ENCODE peak calls at places on chromosomes 3 and 15, in ten cellular contexts. One of them, this sample, is unnamed.

GRCh38 chr3:194621947-194622346 is 11.3 kb downstream of the TMEM44 start:
- DNase-seq in coronary artery: no peak
- DNase-seq in heart left ventricle: no peak
- DNase-seq in osteoblast: peak
- DNase-seq in hepatocyte: no peak
- DNase-seq in keratinocyte: no peak
- DNase-seq in GM13977: no peak
- DNase-seq in astrocyte of the spinal cord: no peak
- DNase-seq in astrocyte of the cerebellum: no peak
- DNase-seq in esophagus squamous epithelium: no peak
- DNase-seq in this sample: no peak

GRCh38 chr3:43817081-43817480 is 126.3 kb downstream of the ABHD5 start:
- DNase-seq in coronary artery: no peak
- DNase-seq in heart left ventricle: no peak
- DNase-seq in osteoblast: no peak
- DNase-seq in hepatocyte: no peak
- DNase-seq in keratinocyte: no peak
- DNase-seq in GM13977: no peak
- DNase-seq in astrocyte of the spinal cord: no peak
- DNase-seq in astrocyte of the cerebellum: no peak
- DNase-seq in esophagus squamous epithelium: no peak
- DNase-seq in this sample: no peak

GRCh38 chr15:56082263-56082761 is 88.9 kb upstream of the NEDD4 start:
- DNase-seq in coronary artery: no peak
- DNase-seq in heart left ventricle: no peak
- DNase-seq in osteoblast: no peak
- DNase-seq in hepatocyte: no peak
- DNase-seq in keratinocyte: no peak
- DNase-seq in GM13977: no peak
- DNase-seq in astrocyte of the spinal cord: no peak
- DNase-seq in astrocyte of the cerebellum: no peak
- DNase-seq in esophagus squamous epithelium: no peak
- DNase-seq in this sample: no peak

GRCh38 chr15:65083262-65083701 is 6.7 kb downstream of the KBTBD13 start:
- DNase-seq in coronary artery: no peak
- DNase-seq in heart left ventricle: no peak
- DNase-seq in osteoblast: peak
- DNase-seq in hepatocyte: no peak
- DNase-seq in keratinocyte: no peak
- DNase-seq in GM13977: no peak
- DNase-seq in astrocyte of the spinal cord: peak
- DNase-seq in astrocyte of the cerebellum: peak
- DNase-seq in esophagus squamous epithelium: no peak
- DNase-seq in this sample: no peak

GRCh38 chr15:55741592-55742497 is 1.1 kb downstream of the PRTG start:
- DNase-seq in coronary artery: no peak
- DNase-seq in heart left ventricle: no peak
- DNase-seq in osteoblast: peak
- DNase-seq in hepatocyte: peak
- DNase-seq in keratinocyte: no peak
- DNase-seq in GM13977: peak
- DNase-seq in astrocyte of the spinal cord: peak
- DNase-seq in astrocyte of the cerebellum: no peak
- DNase-seq in esophagus squamous epithelium: no peak
- DNase-seq in this sample: no peak

GRCh38 chr15:87227846-87228245 is 1028.7 kb downstream of the NTRK3 start:
- DNase-seq in coronary artery: no peak
- DNase-seq in heart left ventricle: no peak
- DNase-seq in osteoblast: no peak
- DNase-seq in hepatocyte: no peak
- DNase-seq in keratinocyte: no peak
- DNase-seq in GM13977: no peak
- DNase-seq in astrocyte of the spinal cord: peak
- DNase-seq in astrocyte of the cerebellum: no peak
- DNase-seq in esophagus squamous epithelium: no peak
- DNase-seq in this sample: no peak

GRCh38 chr3:12423918-12424634 is 60.2 kb upstream of the TSEN2 start:
- DNase-seq in coronary artery: no peak
- DNase-seq in heart left ventricle: no peak
- DNase-seq in osteoblast: no peak
- DNase-seq in hepatocyte: no peak
- DNase-seq in keratinocyte: no peak
- DNase-seq in GM13977: no peak
- DNase-seq in astrocyte of the spinal cord: peak
- DNase-seq in astrocyte of the cerebellum: no peak
- DNase-seq in esophagus squamous epithelium: no peak
- DNase-seq in this sample: no peak

GRCh38 chr3:58824285-58824684 is 157.7 kb upstream of the FAM3D start:
- DNase-seq in coronary artery: no peak
- DNase-seq in heart left ventricle: no peak
- DNase-seq in osteoblast: no peak
- DNase-seq in hepatocyte: peak
- DNase-seq in keratinocyte: no peak
- DNase-seq in GM13977: peak
- DNase-seq in astrocyte of the spinal cord: peak
- DNase-seq in astrocyte of the cerebellum: peak
- DNase-seq in esophagus squamous epithelium: no peak
- DNase-seq in this sample: no peak

GRCh38 chr3:122066331-122067213 is 11.4 kb downstream of the CD86 start:
- DNase-seq in coronary artery: no peak
- DNase-seq in heart left ventricle: no peak
- DNase-seq in osteoblast: no peak
- DNase-seq in hepatocyte: no peak
- DNase-seq in keratinocyte: no peak
- DNase-seq in GM13977: no peak
- DNase-seq in astrocyte of the spinal cord: no peak
- DNase-seq in astrocyte of the cerebellum: no peak
- DNase-seq in esophagus squamous epithelium: no peak
- DNase-seq in this sample: no peak

GRCh38 chr15:25543156-25543555 is 104.3 kb upstream of the UBE3A start:
- DNase-seq in coronary artery: no peak
- DNase-seq in heart left ventricle: peak
- DNase-seq in osteoblast: peak
- DNase-seq in hepatocyte: peak
- DNase-seq in keratinocyte: no peak
- DNase-seq in GM13977: no peak
- DNase-seq in astrocyte of the spinal cord: peak
- DNase-seq in astrocyte of the cerebellum: peak
- DNase-seq in esophagus squamous epithelium: no peak
- DNase-seq in this sample: no peak
- TF ChIP-seq CTCF in coronary artery: no peak
- TF ChIP-seq CTCF in heart left ventricle: no peak
- TF ChIP-seq CTCF in osteoblast: no peak
- TF ChIP-seq CTCF in hepatocyte: peak
- TF ChIP-seq CTCF in keratinocyte: no peak
- TF ChIP-seq CTCF in GM13977: no peak
- TF ChIP-seq CTCF in astrocyte of the spinal cord: no peak
- TF ChIP-seq CTCF in astrocyte of the cerebellum: no peak
- TF ChIP-seq CTCF in esophagus squamous epithelium: no peak
- TF ChIP-seq CTCF in this sample: no peak

DNA sequence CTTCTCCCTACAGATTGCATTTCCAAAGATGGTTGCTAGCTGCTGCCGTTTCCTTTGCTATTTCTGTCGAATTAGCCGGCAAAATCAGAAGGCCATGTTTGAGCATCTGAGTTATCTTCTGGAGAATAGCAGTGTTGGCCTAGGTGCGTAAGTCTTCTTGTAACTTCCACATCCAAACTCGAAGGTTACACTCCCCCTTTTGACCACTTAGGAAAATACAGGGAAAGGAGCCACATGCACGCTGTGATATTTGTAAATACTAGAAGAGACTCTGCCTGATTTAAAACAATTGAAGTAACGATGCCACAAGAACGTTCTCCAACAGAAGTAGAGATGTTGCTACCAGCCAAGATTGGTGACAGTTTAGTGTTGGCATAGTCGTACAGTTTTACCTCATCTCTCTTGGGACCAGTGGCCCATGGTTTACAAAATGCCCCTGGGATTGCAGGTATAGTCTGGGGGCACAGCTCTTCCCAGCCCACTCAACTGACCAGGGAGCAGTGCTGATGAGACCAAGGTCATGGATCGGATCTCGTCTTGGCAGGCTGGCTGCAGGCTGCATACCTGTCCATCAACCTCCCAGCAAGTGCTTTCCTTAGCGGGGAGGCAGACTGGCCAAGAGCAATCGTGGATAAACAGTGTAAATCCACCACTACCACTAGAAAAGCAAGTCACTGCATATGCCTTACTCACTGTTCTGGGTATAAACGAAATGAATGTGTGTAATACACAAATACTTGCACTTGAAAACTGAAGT is 268.4 kb upstream of the CHRM5 start:
- DNase-seq in coronary artery: no peak
- DNase-seq in heart left ventricle: no peak
- DNase-seq in osteoblast: no peak
- DNase-seq in hepatocyte: peak
- DNase-seq in keratinocyte: no peak
- DNase-seq in GM13977: no peak
- DNase-seq in astrocyte of the spinal cord: no peak
- DNase-seq in astrocyte of the cerebellum: no peak
- DNase-seq in esophagus squamous epithelium: no peak
- DNase-seq in this sample: no peak
- TF ChIP-seq CTCF in coronary artery: no peak
- TF ChIP-seq CTCF in heart left ventricle: no peak
- TF ChIP-seq CTCF in osteoblast: peak
- TF ChIP-seq CTCF in hepatocyte: peak
- TF ChIP-seq CTCF in keratinocyte: peak
- TF ChIP-seq CTCF in GM13977: no peak
- TF ChIP-seq CTCF in astrocyte of the spinal cord: peak
- TF ChIP-seq CTCF in astrocyte of the cerebellum: peak
- TF ChIP-seq CTCF in esophagus squamous epithelium: no peak
- TF ChIP-seq CTCF in this sample: peak

GRCh38 chr15:60340207-60340921 is 57.4 kb downstream of the ANXA2 start:
- DNase-seq in coronary artery: no peak
- DNase-seq in heart left ventricle: no peak
- DNase-seq in osteoblast: no peak
- DNase-seq in hepatocyte: no peak
- DNase-seq in keratinocyte: no peak
- DNase-seq in GM13977: no peak
- DNase-seq in astrocyte of the spinal cord: no peak
- DNase-seq in astrocyte of the cerebellum: no peak
- DNase-seq in esophagus squamous epithelium: no peak
- DNase-seq in this sample: no peak
- TF ChIP-seq CTCF in coronary artery: no peak
- TF ChIP-seq CTCF in heart left ventricle: no peak
- TF ChIP-seq CTCF in osteoblast: peak
- TF ChIP-seq CTCF in hepatocyte: no peak
- TF ChIP-seq CTCF in keratinocyte: peak
- TF ChIP-seq CTCF in GM13977: no peak
- TF ChIP-seq CTCF in astrocyte of the spinal cord: peak
- TF ChIP-seq CTCF in astrocyte of the cerebellum: no peak
- TF ChIP-seq CTCF in esophagus squamous epithelium: no peak
- TF ChIP-seq CTCF in this sample: no peak

DNA sequence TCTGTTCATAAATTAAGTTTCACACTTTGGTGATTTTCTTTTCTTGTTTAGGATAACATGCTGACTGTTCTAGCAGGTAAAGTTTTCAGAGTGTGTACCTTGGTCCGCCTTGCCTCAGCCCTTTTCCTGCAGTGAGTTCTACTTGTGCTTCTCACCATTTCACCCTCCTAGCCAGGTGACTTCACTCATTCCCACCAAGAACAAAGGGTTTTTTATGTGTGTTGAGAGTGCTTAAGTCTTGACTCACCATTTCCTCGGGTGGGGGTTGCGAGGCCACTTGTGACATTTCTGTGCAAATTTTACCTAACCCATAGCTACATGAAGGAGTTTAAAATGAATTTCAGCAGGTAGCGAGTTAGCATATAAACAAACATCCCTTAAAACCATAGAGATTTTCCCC is 81.4 kb downstream of the C3orf38 start:
- DNase-seq in coronary artery: no peak
- DNase-seq in heart left ventricle: no peak
- DNase-seq in osteoblast: no peak
- DNase-seq in hepatocyte: no peak
- DNase-seq in keratinocyte: no peak
- DNase-seq in GM13977: no peak
- DNase-seq in astrocyte of the spinal cord: peak
- DNase-seq in astrocyte of the cerebellum: no peak
- DNase-seq in esophagus squamous epithelium: no peak
- DNase-seq in this sample: no peak
- TF ChIP-seq CTCF in coronary artery: no peak
- TF ChIP-seq CTCF in heart left ventricle: no peak
- TF ChIP-seq CTCF in osteoblast: no peak
- TF ChIP-seq CTCF in hepatocyte: no peak
- TF ChIP-seq CTCF in keratinocyte: no peak
- TF ChIP-seq CTCF in GM13977: no peak
- TF ChIP-seq CTCF in astrocyte of the spinal cord: no peak
- TF ChIP-seq CTCF in astrocyte of the cerebellum: no peak
- TF ChIP-seq CTCF in esophagus squamous epithelium: no peak
- TF ChIP-seq CTCF in this sample: no peak

GRCh38 chr3:31692714-31693113 is 160.0 kb downstream of the STT3B start:
- DNase-seq in coronary artery: no peak
- DNase-seq in heart left ventricle: no peak
- DNase-seq in osteoblast: no peak
- DNase-seq in hepatocyte: no peak
- DNase-seq in keratinocyte: no peak
- DNase-seq in GM13977: no peak
- DNase-seq in astrocyte of the spinal cord: no peak
- DNase-seq in astrocyte of the cerebellum: no peak
- DNase-seq in esophagus squamous epithelium: no peak
- DNase-seq in this sample: no peak
- TF ChIP-seq CTCF in coronary artery: no peak
- TF ChIP-seq CTCF in heart left ventricle: no peak
- TF ChIP-seq CTCF in osteoblast: no peak
- TF ChIP-seq CTCF in hepatocyte: no peak
- TF ChIP-seq CTCF in keratinocyte: no peak
- TF ChIP-seq CTCF in GM13977: peak
- TF ChIP-seq CTCF in astrocyte of the spinal cord: no peak
- TF ChIP-seq CTCF in astrocyte of the cerebellum: no peak
- TF ChIP-seq CTCF in esophagus squamous epithelium: no peak
- TF ChIP-seq CTCF in this sample: no peak